ENCODE peak calls at places on chromosomes 5 and 9, in nine cellular contexts. One of them, this sample, is unnamed.

GRCh38 chr9:71778085-71778484 is 9.8 kb upstream of the CEMIP2 start:
- DNase-seq in effector memory CD4-positive, alpha-beta T cell: no peak
- DNase-seq in BJ: no peak
- DNase-seq in naive B cell: no peak
- DNase-seq in T47D: no peak
- DNase-seq in lung: no peak
- DNase-seq in left cardiac atrium: no peak
- DNase-seq in neural crest cell: no peak
- DNase-seq in B cell: no peak
- DNase-seq in this sample: no peak

GRCh38 chr5:124402144-124402581 is 344.3 kb downstream of the ZNF608 start:
- DNase-seq in neural crest cell: no peak
- DNase-seq in effector memory CD4-positive, alpha-beta T cell: no peak
- DNase-seq in B cell: no peak
- DNase-seq in naive B cell: no peak
- DNase-seq in T47D: no peak
- DNase-seq in left cardiac atrium: peak
- DNase-seq in lung: peak
- DNase-seq in BJ: peak
- DNase-seq in this sample: no peak

GRCh38 chr9:15763371-15763770 is 210.5 kb downstream of the CCDC171 start:
- DNase-seq in left cardiac atrium: no peak
- DNase-seq in lung: no peak
- DNase-seq in T47D: no peak
- DNase-seq in BJ: no peak
- DNase-seq in naive B cell: no peak
- DNase-seq in B cell: no peak
- DNase-seq in neural crest cell: no peak
- DNase-seq in effector memory CD4-positive, alpha-beta T cell: no peak
- DNase-seq in this sample: no peak

GRCh38 chr5:78889759-78890158 is 95.4 kb downstream of the ARSB start:
- DNase-seq in B cell: no peak
- DNase-seq in T47D: no peak
- DNase-seq in lung: no peak
- DNase-seq in naive B cell: no peak
- DNase-seq in BJ: no peak
- DNase-seq in neural crest cell: no peak
- DNase-seq in effector memory CD4-positive, alpha-beta T cell: no peak
- DNase-seq in left cardiac atrium: no peak
- DNase-seq in this sample: no peak

GRCh38 chr5:172454355-172455086 is at the start of gene SH3PXD2B:
- DNase-seq in BJ: no peak
- DNase-seq in lung: no peak
- DNase-seq in naive B cell: peak
- DNase-seq in left cardiac atrium: peak
- DNase-seq in T47D: peak
- DNase-seq in neural crest cell: peak
- DNase-seq in effector memory CD4-positive, alpha-beta T cell: peak
- DNase-seq in B cell: peak
- DNase-seq in this sample: no peak

GRCh38 chr5:95812100-95812472 is 10.4 kb downstream of the GLRX start:
- DNase-seq in effector memory CD4-positive, alpha-beta T cell: no peak
- DNase-seq in left cardiac atrium: no peak
- DNase-seq in naive B cell: no peak
- DNase-seq in neural crest cell: no peak
- DNase-seq in T47D: no peak
- DNase-seq in BJ: no peak
- DNase-seq in B cell: no peak
- DNase-seq in lung: no peak
- DNase-seq in this sample: no peak

GRCh38 chr9:72856985-72857631 is 95.7 kb downstream of the ALDH1A1 start:
- DNase-seq in lung: no peak
- DNase-seq in effector memory CD4-positive, alpha-beta T cell: no peak
- DNase-seq in B cell: peak
- DNase-seq in neural crest cell: peak
- DNase-seq in naive B cell: peak
- DNase-seq in T47D: peak
- DNase-seq in left cardiac atrium: no peak
- DNase-seq in BJ: no peak
- DNase-seq in this sample: no peak

GRCh38 chr9:121857941-121858340 is 206.5 kb downstream of the DAB2IP start:
- DNase-seq in effector memory CD4-positive, alpha-beta T cell: no peak
- DNase-seq in B cell: no peak
- DNase-seq in neural crest cell: no peak
- DNase-seq in T47D: no peak
- DNase-seq in naive B cell: no peak
- DNase-seq in BJ: no peak
- DNase-seq in left cardiac atrium: no peak
- DNase-seq in lung: no peak
- DNase-seq in this sample: no peak

GRCh38 chr5:14672082-14672481 is 7.6 kb downstream of the OTULIN start:
- DNase-seq in effector memory CD4-positive, alpha-beta T cell: no peak
- DNase-seq in BJ: no peak
- DNase-seq in neural crest cell: no peak
- DNase-seq in naive B cell: no peak
- DNase-seq in lung: no peak
- DNase-seq in B cell: no peak
- DNase-seq in T47D: no peak
- DNase-seq in left cardiac atrium: no peak
- DNase-seq in this sample: no peak

GRCh38 chr9:17520264-17521058 is 58.4 kb upstream of the SH3GL2 start:
- DNase-seq in T47D: no peak
- DNase-seq in B cell: no peak
- DNase-seq in naive B cell: no peak
- DNase-seq in effector memory CD4-positive, alpha-beta T cell: no peak
- DNase-seq in BJ: no peak
- DNase-seq in lung: no peak
- DNase-seq in left cardiac atrium: no peak
- DNase-seq in neural crest cell: no peak
- DNase-seq in this sample: peak

GRCh38 chr9:26260238-26260637 is 582.0 kb upstream of the TUSC1 start:
- DNase-seq in naive B cell: no peak
- DNase-seq in BJ: no peak
- DNase-seq in T47D: no peak
- DNase-seq in neural crest cell: no peak
- DNase-seq in B cell: no peak
- DNase-seq in lung: no peak
- DNase-seq in effector memory CD4-positive, alpha-beta T cell: no peak
- DNase-seq in left cardiac atrium: no peak
- DNase-seq in this sample: no peak

GRCh38 chr5:63233906-63234305 is 655.3 kb downstream of the LRRC70 start:
- DNase-seq in left cardiac atrium: no peak
- DNase-seq in BJ: peak
- DNase-seq in naive B cell: no peak
- DNase-seq in neural crest cell: no peak
- DNase-seq in effector memory CD4-positive, alpha-beta T cell: no peak
- DNase-seq in B cell: no peak
- DNase-seq in lung: no peak
- DNase-seq in T47D: no peak
- DNase-seq in this sample: no peak

GRCh38 chr9:110291921-110292575 is 35.7 kb upstream of the TXN start:
- DNase-seq in neural crest cell: no peak
- DNase-seq in B cell: no peak
- DNase-seq in left cardiac atrium: no peak
- DNase-seq in naive B cell: no peak
- DNase-seq in BJ: no peak
- DNase-seq in T47D: no peak
- DNase-seq in effector memory CD4-positive, alpha-beta T cell: no peak
- DNase-seq in lung: no peak
- DNase-seq in this sample: no peak

GRCh38 chr9:113508111-113508749 is 44.7 kb downstream of the RGS3 start:
- DNase-seq in B cell: no peak
- DNase-seq in left cardiac atrium: no peak
- DNase-seq in neural crest cell: no peak
- DNase-seq in lung: no peak
- DNase-seq in T47D: no peak
- DNase-seq in effector memory CD4-positive, alpha-beta T cell: no peak
- DNase-seq in naive B cell: no peak
- DNase-seq in BJ: no peak
- DNase-seq in this sample: no peak

GRCh38 chr5:87393331-87393730 is 19.4 kb downstream of the CCNH start:
- DNase-seq in naive B cell: no peak
- DNase-seq in BJ: peak
- DNase-seq in neural crest cell: no peak
- DNase-seq in left cardiac atrium: no peak
- DNase-seq in T47D: no peak
- DNase-seq in B cell: no peak
- DNase-seq in lung: no peak
- DNase-seq in effector memory CD4-positive, alpha-beta T cell: no peak
- DNase-seq in this sample: no peak

GRCh38 chr5:43409809-43410271 is 2.4 kb downstream of the CCL28 start:
- DNase-seq in neural crest cell: no peak
- DNase-seq in BJ: no peak
- DNase-seq in left cardiac atrium: no peak
- DNase-seq in lung: peak
- DNase-seq in effector memory CD4-positive, alpha-beta T cell: no peak
- DNase-seq in T47D: no peak
- DNase-seq in B cell: no peak
- DNase-seq in naive B cell: no peak
- DNase-seq in this sample: no peak

GRCh38 chr5:180959661-180960060 is 29.0 kb upstream of the BTNL3 start:
- DNase-seq in lung: no peak
- DNase-seq in left cardiac atrium: no peak
- DNase-seq in neural crest cell: no peak
- DNase-seq in BJ: no peak
- DNase-seq in naive B cell: no peak
- DNase-seq in B cell: no peak
- DNase-seq in effector memory CD4-positive, alpha-beta T cell: no peak
- DNase-seq in T47D: no peak
- DNase-seq in this sample: no peak

GRCh38 chr5:114448496-114448895 is 86.6 kb downstream of the KCNN2 start:
- DNase-seq in left cardiac atrium: no peak
- DNase-seq in effector memory CD4-positive, alpha-beta T cell: no peak
- DNase-seq in B cell: no peak
- DNase-seq in BJ: no peak
- DNase-seq in naive B cell: no peak
- DNase-seq in lung: no peak
- DNase-seq in neural crest cell: no peak
- DNase-seq in T47D: no peak
- DNase-seq in this sample: no peak

GRCh38 chr9:72232778-72233177 is 83.5 kb downstream of the GDA start:
- DNase-seq in naive B cell: no peak
- DNase-seq in BJ: no peak
- DNase-seq in neural crest cell: no peak
- DNase-seq in lung: no peak
- DNase-seq in left cardiac atrium: no peak
- DNase-seq in effector memory CD4-positive, alpha-beta T cell: no peak
- DNase-seq in T47D: no peak
- DNase-seq in B cell: no peak
- DNase-seq in this sample: no peak

GRCh38 chr5:8906303-8906967 is 639.4 kb downstream of the SEMA5A start:
- DNase-seq in left cardiac atrium: no peak
- DNase-seq in B cell: no peak
- DNase-seq in lung: no peak
- DNase-seq in naive B cell: no peak
- DNase-seq in BJ: no peak
- DNase-seq in T47D: no peak
- DNase-seq in effector memory CD4-positive, alpha-beta T cell: no peak
- DNase-seq in neural crest cell: no peak
- DNase-seq in this sample: no peak

GRCh38 chr5:179806250-179807045 is at the start of gene MGAT4B:
- DNase-seq in BJ: no peak
- DNase-seq in effector memory CD4-positive, alpha-beta T cell: peak
- DNase-seq in neural crest cell: peak
- DNase-seq in T47D: peak
- DNase-seq in naive B cell: peak
- DNase-seq in left cardiac atrium: peak
- DNase-seq in lung: peak
- DNase-seq in B cell: peak
- DNase-seq in this sample: peak

GRCh38 chr9:87004016-87004415 is 56.7 kb upstream of the GAS1 start:
- DNase-seq in neural crest cell: no peak
- DNase-seq in left cardiac atrium: no peak
- DNase-seq in BJ: no peak
- DNase-seq in effector memory CD4-positive, alpha-beta T cell: no peak
- DNase-seq in T47D: no peak
- DNase-seq in naive B cell: no peak
- DNase-seq in lung: no peak
- DNase-seq in B cell: no peak
- DNase-seq in this sample: no peak

GRCh38 chr9:13358128-13358527 is 78.6 kb upstream of the MPDZ start:
- DNase-seq in lung: no peak
- DNase-seq in naive B cell: no peak
- DNase-seq in left cardiac atrium: no peak
- DNase-seq in effector memory CD4-positive, alpha-beta T cell: no peak
- DNase-seq in T47D: no peak
- DNase-seq in B cell: no peak
- DNase-seq in BJ: peak
- DNase-seq in neural crest cell: no peak
- DNase-seq in this sample: no peak

GRCh38 chr9:21017092-21017491 is 14.3 kb downstream of the HACD4 start:
- DNase-seq in naive B cell: no peak
- DNase-seq in neural crest cell: no peak
- DNase-seq in effector memory CD4-positive, alpha-beta T cell: no peak
- DNase-seq in T47D: no peak
- DNase-seq in BJ: no peak
- DNase-seq in left cardiac atrium: no peak
- DNase-seq in B cell: no peak
- DNase-seq in lung: no peak
- DNase-seq in this sample: no peak

GRCh38 chr5:8633259-8633658 is 764.3 kb downstream of the MTRR start:
- DNase-seq in BJ: no peak
- DNase-seq in effector memory CD4-positive, alpha-beta T cell: no peak
- DNase-seq in T47D: no peak
- DNase-seq in B cell: no peak
- DNase-seq in left cardiac atrium: no peak
- DNase-seq in naive B cell: no peak
- DNase-seq in lung: no peak
- DNase-seq in neural crest cell: no peak
- DNase-seq in this sample: no peak

GRCh38 chr5:94969174-94969573 is 315.7 kb downstream of the MCTP1 start:
- DNase-seq in left cardiac atrium: no peak
- DNase-seq in naive B cell: no peak
- DNase-seq in T47D: no peak
- DNase-seq in B cell: no peak
- DNase-seq in neural crest cell: no peak
- DNase-seq in BJ: no peak
- DNase-seq in effector memory CD4-positive, alpha-beta T cell: no peak
- DNase-seq in lung: no peak
- DNase-seq in this sample: no peak

GRCh38 chr9:86434039-86434726 is 80.0 kb upstream of the TUT7 start:
- DNase-seq in naive B cell: no peak
- DNase-seq in neural crest cell: no peak
- DNase-seq in lung: no peak
- DNase-seq in left cardiac atrium: peak
- DNase-seq in effector memory CD4-positive, alpha-beta T cell: no peak
- DNase-seq in B cell: peak
- DNase-seq in BJ: no peak
- DNase-seq in T47D: peak
- DNase-seq in this sample: peak

GRCh38 chr5:177433658-177434217 is 7.3 kb downstream of the GRK6 start:
- DNase-seq in effector memory CD4-positive, alpha-beta T cell: no peak
- DNase-seq in T47D: no peak
- DNase-seq in left cardiac atrium: no peak
- DNase-seq in BJ: no peak
- DNase-seq in lung: no peak
- DNase-seq in B cell: no peak
- DNase-seq in naive B cell: no peak
- DNase-seq in neural crest cell: no peak
- DNase-seq in this sample: no peak

GRCh38 chr5:98454904-98455303 is 318.6 kb upstream of the RGMB start:
- DNase-seq in lung: no peak
- DNase-seq in effector memory CD4-positive, alpha-beta T cell: no peak
- DNase-seq in BJ: peak
- DNase-seq in B cell: no peak
- DNase-seq in neural crest cell: no peak
- DNase-seq in left cardiac atrium: no peak
- DNase-seq in naive B cell: no peak
- DNase-seq in T47D: no peak
- DNase-seq in this sample: no peak

GRCh38 chr5:40687316-40687715 is 7.6 kb downstream of the PTGER4 start:
- DNase-seq in left cardiac atrium: no peak
- DNase-seq in naive B cell: no peak
- DNase-seq in neural crest cell: no peak
- DNase-seq in T47D: no peak
- DNase-seq in lung: no peak
- DNase-seq in B cell: no peak
- DNase-seq in BJ: no peak
- DNase-seq in effector memory CD4-positive, alpha-beta T cell: no peak
- DNase-seq in this sample: no peak

GRCh38 chr9:69089491-69089890 is 53.9 kb downstream of the FXN start:
- DNase-seq in BJ: no peak
- DNase-seq in effector memory CD4-positive, alpha-beta T cell: no peak
- DNase-seq in left cardiac atrium: no peak
- DNase-seq in neural crest cell: no peak
- DNase-seq in naive B cell: no peak
- DNase-seq in B cell: no peak
- DNase-seq in T47D: no peak
- DNase-seq in lung: no peak
- DNase-seq in this sample: no peak